ENCODE peak calls at places on chromosomes 2 and 18, in eight cellular contexts. One of them, this sample, is unnamed.

GRCh38 chr18:55422456-55423185 is 165.4 kb downstream of the TCF4 start:
- DNase-seq in ovary: peak; percentile 67
- DNase-seq in progenitor cell of endocrine pancreas: no peak
- DNase-seq in neural progenitor cell: no peak
- DNase-seq in fibroblast of pulmonary artery: peak; percentile 76
- DNase-seq in endothelial cell: no peak
- DNase-seq in heart left ventricle: peak; percentile 74
- DNase-seq in left lung: no peak
- DNase-seq in this sample: no peak

GRCh38 chr18:48887294-48887904 is 63.4 kb downstream of the SMAD7 start:
- DNase-seq in progenitor cell of endocrine pancreas: no peak
- DNase-seq in neural progenitor cell: no peak
- DNase-seq in endothelial cell: no peak
- DNase-seq in left lung: no peak
- DNase-seq in ovary: no peak
- DNase-seq in heart left ventricle: no peak
- DNase-seq in fibroblast of pulmonary artery: no peak
- DNase-seq in this sample: peak; percentile 55

GRCh38 chr18:78240091-78240490 is 739.5 kb upstream of the SALL3 start:
- DNase-seq in neural progenitor cell: peak; percentile 48
- DNase-seq in left lung: no peak
- DNase-seq in ovary: no peak
- DNase-seq in fibroblast of pulmonary artery: no peak
- DNase-seq in progenitor cell of endocrine pancreas: no peak
- DNase-seq in heart left ventricle: no peak
- DNase-seq in endothelial cell: no peak
- DNase-seq in this sample: no peak

GRCh38 chr2:64203131-64204005 is 59.1 kb upstream of the PELI1 start:
- DNase-seq in neural progenitor cell: no peak
- DNase-seq in ovary: peak; percentile 31
- DNase-seq in progenitor cell of endocrine pancreas: no peak
- DNase-seq in endothelial cell: no peak
- DNase-seq in left lung: no peak
- DNase-seq in heart left ventricle: no peak
- DNase-seq in fibroblast of pulmonary artery: peak; percentile 17
- DNase-seq in this sample: no peak

GRCh38 chr2:217935245-217935879 is 67.4 kb downstream of the TNS1 start:
- DNase-seq in fibroblast of pulmonary artery: peak; percentile 87
- DNase-seq in left lung: no peak
- DNase-seq in heart left ventricle: peak; percentile 72
- DNase-seq in neural progenitor cell: no peak
- DNase-seq in endothelial cell: no peak
- DNase-seq in progenitor cell of endocrine pancreas: no peak
- DNase-seq in ovary: peak; percentile 63
- DNase-seq in this sample: no peak

GRCh38 chr2:223697316-223697875 is 95.2 kb upstream of the SCG2 start:
- DNase-seq in ovary: no peak
- DNase-seq in progenitor cell of endocrine pancreas: no peak
- DNase-seq in left lung: no peak
- DNase-seq in fibroblast of pulmonary artery: no peak
- DNase-seq in heart left ventricle: no peak
- DNase-seq in endothelial cell: no peak
- DNase-seq in neural progenitor cell: no peak
- DNase-seq in this sample: no peak

GRCh38 chr2:64581018-64581417 is 56.9 kb downstream of the AFTPH start:
- DNase-seq in neural progenitor cell: no peak
- DNase-seq in left lung: no peak
- DNase-seq in ovary: no peak
- DNase-seq in heart left ventricle: no peak
- DNase-seq in endothelial cell: no peak
- DNase-seq in progenitor cell of endocrine pancreas: no peak
- DNase-seq in fibroblast of pulmonary artery: no peak
- DNase-seq in this sample: no peak

GRCh38 chr2:105417789-105418475 is 19.1 kb upstream of the FHL2 start:
- DNase-seq in endothelial cell: no peak
- DNase-seq in neural progenitor cell: no peak
- DNase-seq in left lung: no peak
- DNase-seq in progenitor cell of endocrine pancreas: no peak
- DNase-seq in fibroblast of pulmonary artery: peak; percentile 43
- DNase-seq in ovary: no peak
- DNase-seq in heart left ventricle: no peak
- DNase-seq in this sample: no peak

GRCh38 chr2:154700142-154700541 is 1.6 kb downstream of the KCNJ3 start:
- DNase-seq in heart left ventricle: no peak
- DNase-seq in left lung: no peak
- DNase-seq in neural progenitor cell: peak; percentile 15
- DNase-seq in endothelial cell: no peak
- DNase-seq in fibroblast of pulmonary artery: no peak
- DNase-seq in progenitor cell of endocrine pancreas: no peak
- DNase-seq in ovary: no peak
- DNase-seq in this sample: no peak

DNA sequence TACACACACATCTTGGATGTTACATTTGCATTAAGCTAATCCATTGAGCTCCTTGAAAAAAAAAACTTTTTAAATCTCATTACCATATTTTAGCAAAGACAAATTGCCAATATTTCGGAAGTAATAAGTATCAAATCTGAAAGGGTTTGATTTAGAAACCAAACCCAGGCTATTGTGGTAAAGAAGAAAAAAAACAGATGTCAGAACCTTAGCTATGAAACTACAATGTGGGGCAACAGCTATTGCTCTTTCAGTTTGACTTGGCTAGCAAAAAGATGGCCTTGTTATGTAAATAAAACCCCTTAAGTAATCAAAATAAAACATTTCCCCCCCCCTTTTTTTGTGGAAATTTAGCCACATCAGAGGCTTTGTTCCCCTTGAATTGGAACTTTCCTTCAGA is 41.2 kb upstream of the REG3A start:
- DNase-seq in endothelial cell: no peak
- DNase-seq in heart left ventricle: no peak
- DNase-seq in neural progenitor cell: no peak
- DNase-seq in fibroblast of pulmonary artery: no peak
- DNase-seq in ovary: no peak
- DNase-seq in left lung: no peak
- DNase-seq in progenitor cell of endocrine pancreas: no peak
- DNase-seq in this sample: no peak
- TF ChIP-seq CTCF in endothelial cell: no peak
- TF ChIP-seq CTCF in heart left ventricle: no peak
- TF ChIP-seq CTCF in neural progenitor cell: no peak
- TF ChIP-seq CTCF in fibroblast of pulmonary artery: no peak
- TF ChIP-seq CTCF in ovary: no peak
- TF ChIP-seq CTCF in left lung: no peak
- TF ChIP-seq CTCF in progenitor cell of endocrine pancreas: no peak
- TF ChIP-seq CTCF in this sample: no peak

DNA sequence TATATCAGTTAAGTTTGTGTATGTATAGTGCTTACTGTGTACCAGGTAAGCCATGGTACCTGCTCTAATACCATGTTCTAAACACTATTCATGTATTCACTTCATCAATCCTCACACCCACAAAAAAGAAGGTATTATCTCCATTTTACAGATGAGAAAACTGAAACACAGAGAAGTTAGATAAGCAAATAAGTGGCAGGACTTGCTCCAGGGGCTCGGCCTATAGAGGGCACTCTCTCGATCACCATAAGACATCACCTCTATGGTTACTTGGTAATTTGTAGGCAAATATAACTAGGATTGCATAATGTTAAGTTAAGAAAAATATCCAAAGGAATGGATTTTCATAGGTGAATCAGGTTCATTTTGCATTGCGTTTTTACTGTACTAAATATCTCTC is 118.1 kb upstream of the FN1 start:
- DNase-seq in endothelial cell: no peak
- DNase-seq in progenitor cell of endocrine pancreas: no peak
- DNase-seq in heart left ventricle: no peak
- DNase-seq in neural progenitor cell: no peak
- DNase-seq in ovary: no peak
- DNase-seq in fibroblast of pulmonary artery: no peak
- DNase-seq in left lung: no peak
- DNase-seq in this sample: no peak
- TF ChIP-seq CTCF in endothelial cell: no peak
- TF ChIP-seq CTCF in progenitor cell of endocrine pancreas: no peak
- TF ChIP-seq CTCF in heart left ventricle: no peak
- TF ChIP-seq CTCF in neural progenitor cell: peak; percentile 24
- TF ChIP-seq CTCF in ovary: no peak
- TF ChIP-seq CTCF in fibroblast of pulmonary artery: peak; percentile 10
- TF ChIP-seq CTCF in left lung: no peak
- TF ChIP-seq CTCF in this sample: no peak

GRCh38 chr2:178700922-178701342 is 106.3 kb downstream of the TTN start:
- DNase-seq in fibroblast of pulmonary artery: peak; percentile 56
- DNase-seq in heart left ventricle: no peak
- DNase-seq in ovary: no peak
- DNase-seq in endothelial cell: no peak
- DNase-seq in left lung: no peak
- DNase-seq in progenitor cell of endocrine pancreas: no peak
- DNase-seq in neural progenitor cell: peak; percentile 44
- DNase-seq in this sample: no peak
- TF ChIP-seq CTCF in fibroblast of pulmonary artery: peak; percentile 99
- TF ChIP-seq CTCF in heart left ventricle: peak; percentile 85
- TF ChIP-seq CTCF in ovary: no peak
- TF ChIP-seq CTCF in endothelial cell: peak; percentile 97
- TF ChIP-seq CTCF in left lung: peak; percentile 77
- TF ChIP-seq CTCF in progenitor cell of endocrine pancreas: peak; percentile 73
- TF ChIP-seq CTCF in neural progenitor cell: peak; percentile 93
- TF ChIP-seq CTCF in this sample: peak; percentile 84

GRCh38 chr2:7209776-7210555 is 292.8 kb downstream of the RNF144A start:
- DNase-seq in progenitor cell of endocrine pancreas: no peak
- DNase-seq in fibroblast of pulmonary artery: no peak
- DNase-seq in heart left ventricle: no peak
- DNase-seq in ovary: no peak
- DNase-seq in left lung: no peak
- DNase-seq in neural progenitor cell: peak; percentile 19
- DNase-seq in endothelial cell: no peak
- DNase-seq in this sample: no peak

DNA sequence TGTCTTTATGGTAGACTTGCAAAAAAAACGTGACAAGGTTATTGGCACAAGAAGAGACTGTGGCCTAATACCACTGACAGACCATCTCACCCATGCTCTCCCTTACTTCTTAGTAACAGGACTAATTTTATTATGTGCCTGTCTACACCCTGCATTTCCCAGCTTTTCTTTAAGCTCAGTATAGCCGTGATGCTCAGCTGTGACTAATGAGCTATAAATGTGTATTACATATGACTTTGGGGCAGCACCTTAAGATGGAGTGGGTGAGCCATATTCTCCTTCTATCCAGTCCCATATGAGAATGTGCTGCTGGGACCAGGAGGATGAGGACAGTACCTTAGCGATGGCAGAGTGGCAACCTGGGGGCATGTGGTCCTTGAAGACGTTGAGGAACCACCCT is 293.5 kb downstream of the RNF144A start:
- DNase-seq in ovary: no peak
- DNase-seq in fibroblast of pulmonary artery: no peak
- DNase-seq in heart left ventricle: no peak
- DNase-seq in progenitor cell of endocrine pancreas: no peak
- DNase-seq in neural progenitor cell: no peak
- DNase-seq in endothelial cell: no peak
- DNase-seq in left lung: no peak
- DNase-seq in this sample: no peak
- TF ChIP-seq CTCF in ovary: no peak
- TF ChIP-seq CTCF in fibroblast of pulmonary artery: no peak
- TF ChIP-seq CTCF in heart left ventricle: no peak
- TF ChIP-seq CTCF in progenitor cell of endocrine pancreas: no peak
- TF ChIP-seq CTCF in neural progenitor cell: no peak
- TF ChIP-seq CTCF in endothelial cell: no peak
- TF ChIP-seq CTCF in left lung: no peak
- TF ChIP-seq CTCF in this sample: no peak

GRCh38 chr2:238974061-238974460 is 126.2 kb downstream of the TWIST2 start:
- DNase-seq in heart left ventricle: no peak
- DNase-seq in endothelial cell: no peak
- DNase-seq in progenitor cell of endocrine pancreas: no peak
- DNase-seq in fibroblast of pulmonary artery: peak; percentile 57
- DNase-seq in ovary: no peak
- DNase-seq in neural progenitor cell: no peak
- DNase-seq in left lung: no peak
- DNase-seq in this sample: no peak

GRCh38 chr2:238975408-238975807 is 127.5 kb downstream of the TWIST2 start:
- DNase-seq in ovary: no peak
- DNase-seq in fibroblast of pulmonary artery: no peak
- DNase-seq in left lung: no peak
- DNase-seq in neural progenitor cell: no peak
- DNase-seq in heart left ventricle: no peak
- DNase-seq in endothelial cell: no peak
- DNase-seq in progenitor cell of endocrine pancreas: no peak
- DNase-seq in this sample: no peak

GRCh38 chr2:238972146-238972445 is 124.2 kb downstream of the TWIST2 start:
- DNase-seq in neural progenitor cell: no peak
- DNase-seq in ovary: no peak
- DNase-seq in progenitor cell of endocrine pancreas: no peak
- DNase-seq in heart left ventricle: no peak
- DNase-seq in fibroblast of pulmonary artery: no peak
- DNase-seq in endothelial cell: no peak
- DNase-seq in left lung: no peak
- DNase-seq in this sample: no peak

GRCh38 chr2:238973038-238973772 is 125.3 kb downstream of the TWIST2 start:
- DNase-seq in neural progenitor cell: no peak
- DNase-seq in heart left ventricle: no peak
- DNase-seq in ovary: no peak
- DNase-seq in endothelial cell: no peak
- DNase-seq in left lung: no peak
- DNase-seq in fibroblast of pulmonary artery: peak; percentile 28
- DNase-seq in progenitor cell of endocrine pancreas: no peak
- DNase-seq in this sample: no peak

DNA sequence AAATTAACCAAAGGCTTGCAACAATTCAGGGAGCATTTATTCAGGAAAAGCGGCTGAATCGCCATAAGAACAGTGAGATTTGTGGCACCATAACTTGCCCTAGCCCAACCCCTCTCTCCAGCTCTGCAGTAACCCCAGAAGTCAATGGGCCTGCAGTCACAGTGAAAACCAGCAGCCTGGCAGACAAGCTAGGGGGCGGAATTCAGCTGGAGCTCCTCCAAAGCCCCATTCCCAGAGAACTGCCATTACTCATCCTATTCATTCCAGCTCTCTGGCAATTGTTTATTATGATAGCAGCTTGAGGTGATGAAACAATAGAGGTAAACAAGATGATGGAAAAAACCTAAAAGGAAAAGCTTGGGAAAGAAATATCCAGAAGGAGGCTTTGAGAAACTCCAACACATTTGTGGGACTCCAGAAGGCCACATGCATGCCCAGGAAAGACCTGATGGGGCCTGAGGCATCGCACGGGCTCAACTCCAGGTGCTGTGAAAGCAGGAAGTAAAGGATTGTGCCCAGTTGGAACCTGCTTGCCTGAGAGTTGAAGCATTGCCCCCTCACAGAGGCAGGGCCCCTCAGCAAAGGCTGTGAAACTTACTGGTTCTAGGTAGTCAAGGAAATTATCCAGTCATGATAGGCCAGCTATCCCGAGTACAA is 126.8 kb downstream of the TWIST2 start:
- DNase-seq in heart left ventricle: no peak
- DNase-seq in ovary: no peak
- DNase-seq in endothelial cell: no peak
- DNase-seq in fibroblast of pulmonary artery: peak; percentile 94
- DNase-seq in neural progenitor cell: peak; percentile 30
- DNase-seq in progenitor cell of endocrine pancreas: no peak
- DNase-seq in left lung: no peak
- DNase-seq in this sample: no peak
- TF ChIP-seq CTCF in heart left ventricle: no peak
- TF ChIP-seq CTCF in ovary: no peak
- TF ChIP-seq CTCF in endothelial cell: no peak
- TF ChIP-seq CTCF in fibroblast of pulmonary artery: peak; percentile 67
- TF ChIP-seq CTCF in neural progenitor cell: peak; percentile 37
- TF ChIP-seq CTCF in progenitor cell of endocrine pancreas: no peak
- TF ChIP-seq CTCF in left lung: no peak
- TF ChIP-seq CTCF in this sample: peak; percentile 4

This sample was measured in upper lobe of right lung.